ENCODE peak calls at places on chromosomes 16 and 17, in six cellular contexts. X is A549, B is MM.1S, L is left ventricle myocardium inferior, P is body of pancreas, Q is heart right ventricle. U is an unnamed sample.

GRCh38 chr17:56913000-56913866 is 616 bp downstream of the TRIM25 start:
- DNase-seq in X (no peak), B (no peak), L (no peak), P (peak; percentile 30), Q (no peak), U (no peak)

GRCh38 chr16:58032710-58033293 is 7.2 kb downstream of the MMP15 start:
- DNase-seq in X (no peak), B (no peak), L (peak; percentile 62), P (peak; percentile 78), Q (peak; percentile 75), U (peak; percentile 50)

GRCh38 chr16:11389631-11390565 is 44.6 kb downstream of the RMI2 start:
- DNase-seq in X (no peak), B (no peak), L (no peak), P (no peak), Q (no peak), U (no peak)

GRCh38 chr16:87692756-87693155 is 73.0 kb downstream of the KLHDC4 start:
- DNase-seq in X (no peak), B (no peak), L (no peak), P (no peak), Q (no peak), U (no peak)

GRCh38 chr16:81693467-81694303 is 85.4 kb upstream of the PLCG2 start:
- DNase-seq in X (no peak), B (no peak), L (no peak), P (no peak), Q (no peak), U (no peak)

GRCh38 chr16:83887088-83887487 is 11.8 kb upstream of the MLYCD start:
- DNase-seq in X (peak; percentile 46), B (no peak), L (no peak), P (peak; percentile 25), Q (no peak), U (peak; percentile 31)

GRCh38 chr16:78957328-78958100 is 643.0 kb downstream of the MAF start:
- DNase-seq in X (no peak), B (peak; percentile 62), L (no peak), P (no peak), Q (no peak), U (peak; percentile 4)

GRCh38 chr17:56629450-56630187 is 36.1 kb downstream of the NOG start:
- DNase-seq in X (peak; percentile 77), B (no peak), L (no peak), P (peak; percentile 3), Q (no peak), U (no peak)

GRCh38 chr16:83925957-83926725 is 26.9 kb upstream of the OSGIN1 start:
- DNase-seq in X (no peak), B (no peak), L (peak; percentile 15), P (no peak), Q (no peak), U (no peak)

GRCh38 chr17:1076982-1077302 is 80.0 kb downstream of the TIMM22 start:
- DNase-seq in X (no peak), B (peak; percentile 37), L (no peak), P (no peak), Q (no peak), U (no peak)

GRCh38 chr17:57834146-57834741 is 15.6 kb downstream of the MRPS23 start:
- DNase-seq in X (no peak), B (no peak), L (peak; percentile 64), P (peak; percentile 57), Q (no peak), U (no peak)

GRCh38 chr16:27449434-27450188 is 47.6 kb downstream of the IL21R start:
- DNase-seq in X (no peak), B (no peak), L (no peak), P (peak; percentile 20), Q (no peak), U (no peak)

GRCh38 chr17:54967621-54968258 is 714 bp downstream of the COX11 start:
- DNase-seq in X (peak; percentile 64), B (peak; percentile 63), L (no peak), P (peak; percentile 17), Q (no peak), U (no peak)

GRCh38 chr16:70665806-70666735 is 19.7 kb downstream of the IL34 start:
- DNase-seq in X (no peak), B (no peak), L (no peak), P (no peak), Q (no peak), U (no peak)

GRCh38 chr17:45127583-45128300 is 4.6 kb downstream of the PLCD3 start:
- DNase-seq in X (no peak), B (no peak), L (peak; percentile 70), P (peak; percentile 46), Q (peak; percentile 63), U (no peak)

GRCh38 chr16:17768257-17768656 is 297.5 kb upstream of the XYLT1 start:
- DNase-seq in X (no peak), B (no peak), L (no peak), P (no peak), Q (no peak), U (no peak)

GRCh38 chr16:52446076-52446475 is 100.9 kb downstream of the TOX3 start:
- DNase-seq in X (no peak), B (no peak), L (no peak), P (no peak), Q (no peak), U (no peak)

GRCh38 chr17:72642720-72643119 is 449.8 kb downstream of the SLC39A11 start:
- DNase-seq in X (no peak), B (no peak), L (no peak), P (no peak), Q (no peak), U (no peak)
- H3K27ac ChIP-seq in X (no peak overlapping the region), B (no peak overlapping the region), L (no peak overlapping the region), P (no peak overlapping the region), Q (no peak overlapping the region), U (no peak overlapping the region)

GRCh38 chr17:49390548-49391324 is 23.9 kb downstream of the PHB1 start:
- DNase-seq in X (no peak), B (no peak), L (no peak), P (peak; percentile 44), Q (no peak), U (no peak)
- H3K27ac ChIP-seq in X (peak overlapping the region; percentile 29), B (no peak overlapping the region), L (peak overlapping the region; percentile 58), P (peak overlapping the region; percentile 69), Q (peak overlapping the region; percentile 25), U (peak overlapping the region; percentile 99)

GRCh38 chr17:50920041-50920410 is 53.9 kb upstream of the TOB1 start:
- DNase-seq in X (peak; percentile 57), B (no peak), L (no peak), P (no peak), Q (no peak), U (no peak)
- H3K27ac ChIP-seq in X (peak overlapping the region; percentile 87), B (peak overlapping the region; percentile 53), L (peak overlapping the region; percentile 88), P (peak overlapping the region; percentile 95), Q (peak overlapping the region; percentile 76), U (peak overlapping the region; percentile 96)

GRCh38 chr16:49809112-49809511 is 46.8 kb downstream of the ZNF423 start:
- DNase-seq in X (no peak), B (no peak), L (no peak), P (no peak), Q (no peak), U (no peak)

GRCh38 chr16:49810769-49811315 is 45.1 kb downstream of the ZNF423 start:
- DNase-seq in X (no peak), B (no peak), L (no peak), P (no peak), Q (no peak), U (no peak)

GRCh38 chr16:49809561-49809960 is 46.4 kb downstream of the ZNF423 start:
- DNase-seq in X (no peak), B (no peak), L (no peak), P (no peak), Q (no peak), U (no peak)

GRCh38 chr16:49816782-49817370 is 39.0 kb downstream of the ZNF423 start:
- DNase-seq in X (no peak), B (no peak), L (no peak), P (no peak), Q (no peak), U (no peak)

GRCh38 chr16:49811630-49812334 is 44.1 kb downstream of the ZNF423 start:
- DNase-seq in X (no peak), B (no peak), L (no peak), P (peak; percentile 68), Q (peak; percentile 51), U (peak; percentile 74)
- H3K27ac ChIP-seq in X (no peak overlapping the region), B (no peak overlapping the region), L (no peak overlapping the region), P (no peak overlapping the region), Q (no peak overlapping the region), U (no peak overlapping the region)

GRCh38 chr17:8467527-8467926 is 31.8 kb downstream of the NDEL1 start:
- DNase-seq in X (no peak), B (no peak), L (no peak), P (no peak), Q (no peak), U (peak; percentile 25)
- H3K27ac ChIP-seq in X (no peak overlapping the region), B (no peak overlapping the region), L (peak overlapping the region; percentile 41), P (no peak overlapping the region), Q (no peak overlapping the region), U (no peak overlapping the region)

DNA sequence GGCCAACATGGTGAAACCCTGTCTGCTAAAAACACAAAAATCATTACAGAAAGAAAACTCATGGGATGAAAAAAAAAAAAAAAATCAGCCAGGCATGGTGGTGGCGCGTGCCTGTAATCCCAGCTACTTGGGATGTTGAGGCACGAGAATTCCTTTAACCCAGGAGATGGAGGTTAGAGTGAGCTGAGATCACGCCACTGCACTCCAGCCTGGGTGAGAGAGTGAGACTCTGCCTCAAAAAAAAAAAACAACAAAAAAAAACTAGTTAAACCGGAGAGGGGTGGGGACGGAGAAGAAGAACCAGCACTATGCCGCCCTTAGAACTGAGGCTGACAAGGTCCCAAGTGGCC is 7.4 kb upstream of the NOTUM start:
- DNase-seq in X (no peak), B (no peak), L (no peak), P (no peak), Q (no peak), U (no peak)
- H3K27ac ChIP-seq in X (peak overlapping the region; percentile 65), B (no peak overlapping the region), L (no peak overlapping the region), P (peak overlapping the region; percentile 47), Q (no peak overlapping the region), U (no peak overlapping the region)

GRCh38 chr17:7887482-7888183 is 956 bp upstream of the CHD3 start:
- DNase-seq in X (peak; percentile 96), B (peak; percentile 25), L (peak; percentile 93), P (peak; percentile 95), Q (peak; percentile 94), U (peak; percentile 89)
- H3K27ac ChIP-seq in X (peak overlapping the region; percentile 98), B (no peak overlapping the region), L (peak overlapping the region; percentile 98), P (peak overlapping the region; percentile 90), Q (peak overlapping the region; percentile 95), U (peak overlapping the region; percentile 65)

U was measured in substantia nigra.